ENCODE peak calls at places on chromosome 9, in six cellular contexts. One of them, this sample, is unnamed. For H3K36me3, the result is how much of the 10 kb centered on the place peaks cover.

GRCh38 chr9:99490736-99491135 is 268.7 kb downstream of the SEC61B start:
- DNase-seq in A673: no peak
- DNase-seq in ovary: no peak
- DNase-seq in Peyer's patch: no peak
- DNase-seq in cardiac muscle cell: no peak
- DNase-seq in neural progenitor cell: no peak
- DNase-seq in this sample: no peak

GRCh38 chr9:16710888-16711287 is 159.6 kb downstream of the BNC2 start:
- DNase-seq in A673: no peak
- DNase-seq in ovary: no peak
- DNase-seq in cardiac muscle cell: no peak
- DNase-seq in neural progenitor cell: peak
- DNase-seq in Peyer's patch: no peak
- DNase-seq in this sample: peak

GRCh38 chr9:138009456-138010273 is 132.1 kb downstream of the CACNA1B start:
- DNase-seq in Peyer's patch: peak
- DNase-seq in A673: no peak
- DNase-seq in cardiac muscle cell: no peak
- DNase-seq in neural progenitor cell: no peak
- DNase-seq in ovary: no peak
- DNase-seq in this sample: no peak

GRCh38 chr9:14277202-14277601 is 36.7 kb downstream of the NFIB start:
- DNase-seq in Peyer's patch: no peak
- DNase-seq in neural progenitor cell: no peak
- DNase-seq in cardiac muscle cell: no peak
- DNase-seq in A673: peak
- DNase-seq in ovary: peak
- DNase-seq in this sample: no peak

GRCh38 chr9:108052431-108053080 is 563.0 kb upstream of the KLF4 start:
- DNase-seq in Peyer's patch: no peak
- DNase-seq in neural progenitor cell: peak
- DNase-seq in A673: no peak
- DNase-seq in ovary: no peak
- DNase-seq in cardiac muscle cell: no peak
- DNase-seq in this sample: no peak

GRCh38 chr9:87206064-87206661 is 258.9 kb upstream of the GAS1 start:
- DNase-seq in A673: no peak
- DNase-seq in Peyer's patch: no peak
- DNase-seq in cardiac muscle cell: no peak
- DNase-seq in ovary: no peak
- DNase-seq in neural progenitor cell: no peak
- DNase-seq in this sample: no peak

GRCh38 chr9:97299809-97300414 is 7.5 kb upstream of the CCDC180 start:
- DNase-seq in cardiac muscle cell: no peak
- DNase-seq in neural progenitor cell: no peak
- DNase-seq in ovary: no peak
- DNase-seq in A673: no peak
- DNase-seq in Peyer's patch: no peak
- DNase-seq in this sample: no peak

GRCh38 chr9:35996358-35996970 is 38.5 kb upstream of the OR2S2 start:
- DNase-seq in cardiac muscle cell: peak
- DNase-seq in ovary: no peak
- DNase-seq in A673: no peak
- DNase-seq in Peyer's patch: no peak
- DNase-seq in neural progenitor cell: no peak
- DNase-seq in this sample: no peak

GRCh38 chr9:86741311-86742215 is 205.7 kb downstream of the GAS1 start:
- DNase-seq in A673: peak
- DNase-seq in neural progenitor cell: no peak
- DNase-seq in cardiac muscle cell: peak
- DNase-seq in ovary: no peak
- DNase-seq in Peyer's patch: no peak
- DNase-seq in this sample: no peak

GRCh38 chr9:16873131-16873787 is 2.8 kb upstream of the BNC2 start:
- DNase-seq in cardiac muscle cell: no peak
- DNase-seq in ovary: no peak
- DNase-seq in neural progenitor cell: no peak
- DNase-seq in A673: no peak
- DNase-seq in Peyer's patch: no peak
- DNase-seq in this sample: no peak

GRCh38 chr9:95381243-95381642 is 63.7 kb upstream of the FANCC start:
- DNase-seq in neural progenitor cell: no peak
- DNase-seq in ovary: no peak
- DNase-seq in cardiac muscle cell: no peak
- DNase-seq in A673: no peak
- DNase-seq in Peyer's patch: no peak
- DNase-seq in this sample: no peak

GRCh38 chr9:95491543-95492330 is 25.0 kb downstream of the PTCH1 start:
- DNase-seq in cardiac muscle cell: no peak
- DNase-seq in A673: no peak
- DNase-seq in Peyer's patch: no peak
- DNase-seq in neural progenitor cell: no peak
- DNase-seq in ovary: no peak
- DNase-seq in this sample: no peak

GRCh38 chr9:69223605-69224004 is 49.5 kb downstream of the TJP2 start:
- DNase-seq in ovary: no peak
- DNase-seq in cardiac muscle cell: peak
- DNase-seq in neural progenitor cell: peak
- DNase-seq in Peyer's patch: no peak
- DNase-seq in A673: peak
- DNase-seq in this sample: peak

GRCh38 chr9:68416891-68417570 is 60.6 kb downstream of the PGM5 start:
- DNase-seq in ovary: no peak
- DNase-seq in cardiac muscle cell: peak
- DNase-seq in neural progenitor cell: peak
- DNase-seq in A673: peak
- DNase-seq in Peyer's patch: no peak
- DNase-seq in this sample: peak

GRCh38 chr9:70409800-70410199 is 4.7 kb downstream of the KLF9 start:
- DNase-seq in cardiac muscle cell: no peak
- DNase-seq in A673: no peak
- DNase-seq in ovary: no peak
- DNase-seq in neural progenitor cell: no peak
- DNase-seq in Peyer's patch: no peak
- DNase-seq in this sample: no peak

GRCh38 chr9:126169736-126170135 is 156.9 kb upstream of the MVB12B start:
- DNase-seq in Peyer's patch: no peak
- DNase-seq in ovary: no peak
- DNase-seq in cardiac muscle cell: no peak
- DNase-seq in A673: no peak
- DNase-seq in neural progenitor cell: no peak
- DNase-seq in this sample: no peak

GRCh38 chr9:129309041-129309430 is 131.0 kb upstream of the IER5L start:
- DNase-seq in neural progenitor cell: no peak
- DNase-seq in Peyer's patch: peak
- DNase-seq in A673: no peak
- DNase-seq in ovary: no peak
- DNase-seq in cardiac muscle cell: no peak
- DNase-seq in this sample: no peak

GRCh38 chr9:77598510-77598909 is 49.6 kb downstream of the GNA14 start:
- DNase-seq in neural progenitor cell: no peak
- DNase-seq in A673: peak
- DNase-seq in Peyer's patch: no peak
- DNase-seq in ovary: peak
- DNase-seq in cardiac muscle cell: peak
- DNase-seq in this sample: no peak

GRCh38 chr9:125422853-125423252 is 161.2 kb downstream of the GAPVD1 start:
- DNase-seq in neural progenitor cell: no peak
- DNase-seq in cardiac muscle cell: no peak
- DNase-seq in ovary: no peak
- DNase-seq in Peyer's patch: no peak
- DNase-seq in A673: no peak
- DNase-seq in this sample: no peak

GRCh38 chr9:126470251-126470993 is 143.3 kb upstream of the LMX1B start:
- DNase-seq in ovary: no peak
- DNase-seq in Peyer's patch: no peak
- DNase-seq in cardiac muscle cell: no peak
- DNase-seq in neural progenitor cell: no peak
- DNase-seq in A673: no peak
- DNase-seq in this sample: no peak

GRCh38 chr9:133855802-133856592 is 117.8 kb upstream of the SARDH start:
- DNase-seq in cardiac muscle cell: no peak
- DNase-seq in neural progenitor cell: no peak
- DNase-seq in A673: no peak
- DNase-seq in Peyer's patch: peak
- DNase-seq in ovary: no peak
- DNase-seq in this sample: no peak

GRCh38 chr9:21505425-21506179 is 23.5 kb upstream of the IFNE start:
- DNase-seq in neural progenitor cell: no peak
- DNase-seq in Peyer's patch: no peak
- DNase-seq in A673: no peak
- DNase-seq in ovary: no peak
- DNase-seq in cardiac muscle cell: no peak
- DNase-seq in this sample: no peak

GRCh38 chr9:125867752-125868400 is 120.7 kb downstream of the PBX3 start:
- DNase-seq in Peyer's patch: no peak
- DNase-seq in neural progenitor cell: no peak
- DNase-seq in cardiac muscle cell: no peak
- DNase-seq in A673: peak
- DNase-seq in ovary: no peak
- DNase-seq in this sample: no peak

GRCh38 chr9:35114921-35115341 is 731 bp downstream of the ATOSB start:
- DNase-seq in cardiac muscle cell: peak
- DNase-seq in neural progenitor cell: peak
- DNase-seq in ovary: no peak
- DNase-seq in Peyer's patch: peak
- DNase-seq in A673: peak
- DNase-seq in this sample: peak

GRCh38 chr9:94250456-94250855 is 8.6 kb upstream of the ZNF169 start:
- DNase-seq in Peyer's patch: no peak
- DNase-seq in cardiac muscle cell: no peak
- DNase-seq in A673: no peak
- DNase-seq in neural progenitor cell: peak
- DNase-seq in ovary: no peak
- DNase-seq in this sample: no peak

GRCh38 chr9:7178729-7179128 is 421.0 kb downstream of the KDM4C start:
- DNase-seq in ovary: no peak
- DNase-seq in Peyer's patch: no peak
- DNase-seq in cardiac muscle cell: no peak
- DNase-seq in A673: no peak
- DNase-seq in neural progenitor cell: no peak
- DNase-seq in this sample: no peak

GRCh38 chr9:13899924-13900323 is 414.0 kb downstream of the NFIB start:
- DNase-seq in ovary: no peak
- DNase-seq in neural progenitor cell: peak
- DNase-seq in cardiac muscle cell: no peak
- DNase-seq in A673: no peak
- DNase-seq in Peyer's patch: no peak
- DNase-seq in this sample: peak

GRCh38 chr9:113650207-113651131 is 186.9 kb downstream of the RGS3 start:
- DNase-seq in ovary: no peak
- DNase-seq in neural progenitor cell: no peak
- DNase-seq in Peyer's patch: peak
- DNase-seq in cardiac muscle cell: no peak
- DNase-seq in A673: no peak
- DNase-seq in this sample: no peak

GRCh38 chr9:86239053-86239770 is 20.2 kb downstream of the C9orf153 start:
- DNase-seq in Peyer's patch: no peak
- DNase-seq in cardiac muscle cell: no peak
- DNase-seq in A673: no peak
- DNase-seq in ovary: no peak
- DNase-seq in neural progenitor cell: no peak
- DNase-seq in this sample: no peak

GRCh38 chr9:134834957-134835419 is 45.6 kb upstream of the FCN2 start:
- DNase-seq in ovary: no peak
- DNase-seq in Peyer's patch: no peak
- DNase-seq in A673: no peak
- DNase-seq in neural progenitor cell: no peak
- DNase-seq in cardiac muscle cell: no peak
- DNase-seq in this sample: no peak

DNA sequence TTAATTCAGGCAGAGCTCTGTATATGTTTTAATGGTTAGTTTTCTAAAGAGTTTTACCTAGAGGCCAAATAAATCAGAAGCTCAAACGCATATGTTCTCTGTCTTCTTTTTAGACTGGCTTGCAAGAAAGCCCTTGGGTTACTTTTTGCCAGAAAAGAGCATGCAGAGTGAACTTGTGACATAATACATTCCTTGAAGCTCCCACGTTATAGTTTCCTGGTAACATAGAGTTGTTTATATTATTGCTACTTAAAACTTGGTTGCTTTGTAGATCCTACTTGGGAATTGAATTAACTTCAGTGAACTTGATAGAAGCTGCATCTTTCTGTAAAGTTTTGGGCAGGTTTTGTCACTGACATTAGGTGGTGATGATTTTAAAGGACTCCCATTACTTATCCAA is 102.9 kb downstream of the C9orf152 start:
- DNase-seq in Peyer's patch: no peak
- DNase-seq in neural progenitor cell: no peak
- DNase-seq in cardiac muscle cell: no peak
- DNase-seq in A673: no peak
- DNase-seq in ovary: no peak
- DNase-seq in this sample: no peak
- H3K27ac ChIP-seq in Peyer's patch: no peak
- H3K27ac ChIP-seq in neural progenitor cell: no peak
- H3K27ac ChIP-seq in cardiac muscle cell: no peak
- H3K27ac ChIP-seq in A673: no peak
- H3K27ac ChIP-seq in ovary: no peak
- H3K27ac ChIP-seq in this sample: no peak

DNA sequence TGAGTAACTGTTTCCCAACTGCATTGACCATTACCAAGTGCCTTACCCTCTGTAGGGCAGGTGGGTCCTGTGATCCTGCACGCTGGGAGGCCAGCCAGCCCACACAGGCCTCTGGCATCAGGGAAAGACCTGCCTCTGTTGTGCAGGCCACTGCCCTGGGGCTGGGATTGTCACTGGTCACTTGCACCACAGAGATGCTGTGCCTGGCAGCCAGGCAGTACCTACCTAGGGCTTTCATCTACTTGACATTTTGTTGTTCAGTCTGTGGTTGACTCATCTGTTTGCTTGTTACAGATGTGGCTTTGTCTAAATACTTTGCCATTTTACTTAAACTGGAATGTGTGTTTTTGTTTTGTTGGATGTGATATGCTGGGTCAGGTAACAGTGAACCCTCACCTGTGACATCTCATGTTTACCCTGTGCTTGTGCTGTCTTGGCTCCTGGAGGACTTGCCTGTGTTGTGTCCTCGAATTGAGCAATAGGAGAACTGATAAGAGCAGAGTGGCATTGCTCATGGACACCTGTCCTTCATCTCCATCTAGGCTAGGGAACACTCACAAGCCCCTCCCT is 32.8 kb downstream of the SECISBP2 start:
- DNase-seq in cardiac muscle cell: no peak
- DNase-seq in Peyer's patch: no peak
- DNase-seq in A673: no peak
- DNase-seq in ovary: no peak
- DNase-seq in neural progenitor cell: no peak
- DNase-seq in this sample: no peak
- H3K36me3 ChIP-seq in cardiac muscle cell: half or more
- H3K36me3 ChIP-seq in Peyer's patch: under half
- H3K36me3 ChIP-seq in A673: half or more
- H3K36me3 ChIP-seq in ovary: under half
- H3K36me3 ChIP-seq in neural progenitor cell: under half
- H3K36me3 ChIP-seq in this sample: half or more

GRCh38 chr9:20043461-20043860 is 254.6 kb upstream of the SLC24A2 start:
- DNase-seq in A673: no peak
- DNase-seq in ovary: no peak
- DNase-seq in cardiac muscle cell: no peak
- DNase-seq in Peyer's patch: no peak
- DNase-seq in neural progenitor cell: no peak
- DNase-seq in this sample: no peak
- TF ChIP-seq CTCF in A673: no peak
- TF ChIP-seq CTCF in ovary: no peak
- TF ChIP-seq CTCF in cardiac muscle cell: no peak
- TF ChIP-seq CTCF in Peyer's patch: no peak
- TF ChIP-seq CTCF in neural progenitor cell: no peak
- TF ChIP-seq CTCF in this sample: no peak

GRCh38 chr9:105908069-105908468 is 213.7 kb downstream of the TMEM38B start:
- DNase-seq in Peyer's patch: no peak
- DNase-seq in A673: no peak
- DNase-seq in ovary: no peak
- DNase-seq in neural progenitor cell: no peak
- DNase-seq in cardiac muscle cell: no peak
- DNase-seq in this sample: no peak
- H3K27ac ChIP-seq in Peyer's patch: no peak
- H3K27ac ChIP-seq in A673: no peak
- H3K27ac ChIP-seq in ovary: no peak
- H3K27ac ChIP-seq in neural progenitor cell: no peak
- H3K27ac ChIP-seq in cardiac muscle cell: no peak
- H3K27ac ChIP-seq in this sample: no peak